ENCODE peak calls at places on chromosomes 11 and 22, in six cellular contexts. A is natural killer cell; R is T-cell; Z is cardiac muscle cell; S is stimulated activated CD4-positive, alpha-beta T cell treated with anti-CD3 and anti-CD28 coated beads, TNF-alpha, amount 100 ng/mL, for 48 hours; D is activated T-helper 1 cell treated with anti-CD3 and anti-CD28 coated beads, Interleukin-2, amount 50 U/mL, for 16 hours. N is an unnamed sample.

GRCh38 chr11:7977251-7977917 is 9.8 kb upstream of the EIF3F start:
- DNase-seq in A (no peak), R (no peak), Z (peak), S (no peak), D (no peak), N (no peak)

GRCh38 chr11:47980093-47980906 is at the start of gene PTPRJ:
- DNase-seq in A (peak), R (peak), Z (peak), S (no peak), D (peak), N (peak)

GRCh38 chr11:62770778-62771143 is 435 bp upstream of the TAF6L start:
- DNase-seq in A (no peak), R (no peak), Z (no peak), S (no peak), D (no peak), N (no peak)

GRCh38 chr11:110125632-110126031 is 32.4 kb downstream of the ZC3H12C start:
- DNase-seq in A (no peak), R (no peak), Z (peak), S (no peak), D (no peak), N (no peak)

GRCh38 chr22:38033522-38034277 is 23.5 kb upstream of the PICK1 start:
- DNase-seq in A (no peak), R (no peak), Z (no peak), S (no peak), D (no peak), N (no peak)

GRCh38 chr11:39374963-39375698 is 2084.3 kb downstream of the LRRC4C start:
- DNase-seq in A (no peak), R (no peak), Z (peak), S (no peak), D (no peak), N (no peak)

GRCh38 chr11:64230209-64230984 is at the start of gene DNAJC4:
- DNase-seq in A (peak), R (peak), Z (peak), S (peak), D (peak), N (peak)

GRCh38 chr22:44068422-44069191 is 44.5 kb downstream of the PARVB start:
- DNase-seq in A (peak), R (peak), Z (no peak), S (no peak), D (no peak), N (peak)

GRCh38 chr11:68979931-68980775 is 633 bp downstream of the MRGPRD start:
- DNase-seq in A (peak), R (no peak), Z (no peak), S (no peak), D (no peak), N (peak)

GRCh38 chr11:113690619-113691569 is 15.2 kb downstream of the TMPRSS5 start:
- DNase-seq in A (no peak), R (no peak), Z (peak), S (no peak), D (no peak), N (peak)

GRCh38 chr22:20116376-20116950 is 559 bp downstream of the RANBP1 start:
- DNase-seq in A (no peak), R (no peak), Z (no peak), S (no peak), D (no peak), N (no peak)

GRCh38 chr11:60860943-60861342 is 5.2 kb upstream of the PTGDR2 start:
- DNase-seq in A (no peak), R (no peak), Z (peak), S (no peak), D (no peak), N (peak)

GRCh38 chr22:40194656-40195055 is 16.9 kb downstream of the TNRC6B start:
- DNase-seq in A (no peak), R (no peak), Z (no peak), S (no peak), D (no peak), N (no peak)

GRCh38 chr22:44620129-44620840 is 81.7 kb upstream of the PRR5 start:
- DNase-seq in A (peak), R (peak), Z (peak), S (peak), D (peak), N (no peak)

GRCh38 chr22:32352681-32353080 is 5.0 kb upstream of the RFPL3 start:
- DNase-seq in A (no peak), R (no peak), Z (no peak), S (no peak), D (no peak), N (no peak)

GRCh38 chr11:122584670-122585069 is 70.9 kb upstream of the UBASH3B start:
- DNase-seq in A (no peak), R (no peak), Z (no peak), S (no peak), D (no peak), N (no peak)

GRCh38 chr11:27370374-27370773 is 7.4 kb upstream of the CCDC34 start:
- DNase-seq in A (no peak), R (no peak), Z (no peak), S (no peak), D (no peak), N (no peak)

GRCh38 chr11:85257837-85258236 is 369.3 kb downstream of the DLG2 start:
- DNase-seq in A (no peak), R (no peak), Z (no peak), S (no peak), D (no peak), N (no peak)

GRCh38 chr11:126988655-126989054 is 11.9 kb downstream of the KIRREL3 start:
- DNase-seq in A (no peak), R (no peak), Z (no peak), S (no peak), D (no peak), N (no peak)

GRCh38 chr11:128886401-128887119 is 4.6 kb upstream of the KCNJ5 start:
- DNase-seq in A (no peak), R (no peak), Z (no peak), S (no peak), D (no peak), N (no peak)

GRCh38 chr11:108796551-108796950 is 131.7 kb downstream of the DDX10 start:
- DNase-seq in A (no peak), R (no peak), Z (no peak), S (no peak), D (no peak), N (no peak)

GRCh38 chr22:38016182-38017078 is 32.1 kb upstream of the SOX10 start:
- DNase-seq in A (no peak), R (no peak), Z (peak), S (no peak), D (no peak), N (no peak)

GRCh38 chr11:95877288-95877687 is 46.6 kb downstream of the MTMR2 start:
- DNase-seq in A (no peak), R (no peak), Z (peak), S (no peak), D (no peak), N (no peak)

GRCh38 chr11:70159612-70160570 is 43.2 kb upstream of the FADD start:
- DNase-seq in A (no peak), R (no peak), Z (no peak), S (no peak), D (no peak), N (no peak)

GRCh38 chr11:73749118-73749517 is 11.8 kb downstream of the RAB6A start:
- DNase-seq in A (no peak), R (no peak), Z (no peak), S (no peak), D (no peak), N (no peak)

GRCh38 chr11:35526370-35526792 is 965 bp upstream of the PAMR1 start:
- DNase-seq in A (no peak), R (no peak), Z (no peak), S (no peak), D (no peak), N (no peak)

GRCh38 chr11:58658553-58659080 is 36.2 kb downstream of the CNTF start:
- DNase-seq in A (no peak), R (no peak), Z (no peak), S (no peak), D (no peak), N (no peak)

GRCh38 chr11:7665473-7666291 is 7.6 kb downstream of the CYB5R2 start:
- DNase-seq in A (peak), R (peak), Z (peak), S (peak), D (peak), N (peak)

GRCh38 chr11:19116315-19116970 is 525 bp upstream of the ZDHHC13 start:
- DNase-seq in A (no peak), R (no peak), Z (no peak), S (no peak), D (no peak), N (no peak)

GRCh38 chr22:30170126-30170525 is 76.4 kb downstream of the LIF start:
- DNase-seq in A (no peak), R (no peak), Z (no peak), S (no peak), D (no peak), N (no peak)

GRCh38 chr11:108620958-108621772 is 27.6 kb upstream of the EXPH5 start:
- DNase-seq in A (no peak), R (no peak), Z (peak), S (no peak), D (no peak), N (no peak)

GRCh38 chr11:78926633-78927347 is 352.1 kb upstream of the NARS2 start:
- DNase-seq in A (no peak), R (no peak), Z (no peak), S (no peak), D (no peak), N (no peak)

GRCh38 chr11:1163911-1164735 is 6.4 kb downstream of the MUC5AC start:
- DNase-seq in A (no peak), R (no peak), Z (no peak), S (no peak), D (no peak), N (peak)

GRCh38 chr11:132872223-132872622 is 660.1 kb downstream of the OPCML start:
- DNase-seq in A (no peak), R (no peak), Z (no peak), S (no peak), D (no peak), N (no peak)